ENCODE peak calls at places on chromosomes 3 and 15, in six cellular contexts. J is esophagus muscularis mucosa, F is RWPE1, N is LNCaP clone FGC, K is foreskin fibroblast, Z is GM23338. H is an unnamed sample.

GRCh38 chr15:90859234-90860131 is 8.9 kb upstream of the FURIN start:
- DNase-seq in J (no peak), F (no peak), N (no peak), K (peak; percentile 19), Z (peak; percentile 47), H (no peak)

GRCh38 chr3:98884675-98885371 is 16.7 kb downstream of the DCBLD2 start:
- DNase-seq in J (no peak), F (no peak), N (no peak), K (peak; percentile 54), Z (no peak), H (no peak)

GRCh38 chr3:14548321-14548729 is 8.2 kb upstream of the GRIP2 start:
- DNase-seq in J (no peak), F (peak; percentile 31), N (peak; percentile 14), K (peak; percentile 83), Z (peak; percentile 83), H (peak; percentile 72)

GRCh38 chr3:58962040-58962651 is 87.7 kb downstream of the CFAP20DC start:
- DNase-seq in J (no peak), F (no peak), N (no peak), K (peak; percentile 59), Z (no peak), H (no peak)

GRCh38 chr3:139670196-139670595 is 7.6 kb downstream of the NMNAT3 start:
- DNase-seq in J (no peak), F (no peak), N (no peak), K (no peak), Z (peak; percentile 11), H (no peak)

GRCh38 chr15:88542342-88542733 is 4.1 kb downstream of the DET1 start:
- DNase-seq in J (no peak), F (no peak), N (no peak), K (peak; percentile 45), Z (no peak), H (no peak)

GRCh38 chr3:64267774-64268604 is 42.7 kb upstream of the PRICKLE2 start:
- DNase-seq in J (peak; percentile 93), F (peak; percentile 45), N (no peak), K (peak; percentile 85), Z (peak; percentile 88), H (peak; percentile 63)

GRCh38 chr3:150528359-150528797 is 17.9 kb downstream of the SERP1 start:
- DNase-seq in J (no peak), F (peak; percentile 30), N (no peak), K (peak; percentile 52), Z (no peak), H (no peak)

GRCh38 chr3:128455116-128455515 is 11.6 kb downstream of the DNAJB8 start:
- DNase-seq in J (no peak), F (no peak), N (no peak), K (no peak), Z (no peak), H (no peak)

GRCh38 chr3:127860223-127860622 is 37.9 kb upstream of the MGLL start:
- DNase-seq in J (no peak), F (no peak), N (no peak), K (no peak), Z (peak; percentile 6), H (no peak)

GRCh38 chr3:136819784-136820640 is 1.1 kb downstream of the SLC35G2 start:
- DNase-seq in J (no peak), F (peak; percentile 46), N (no peak), K (peak; percentile 79), Z (peak; percentile 88), H (peak; percentile 65)
- TF ChIP-seq CTCF in J (no peak), F (no peak), N (no peak), K (no peak), Z (no peak), H (no peak)

DNA sequence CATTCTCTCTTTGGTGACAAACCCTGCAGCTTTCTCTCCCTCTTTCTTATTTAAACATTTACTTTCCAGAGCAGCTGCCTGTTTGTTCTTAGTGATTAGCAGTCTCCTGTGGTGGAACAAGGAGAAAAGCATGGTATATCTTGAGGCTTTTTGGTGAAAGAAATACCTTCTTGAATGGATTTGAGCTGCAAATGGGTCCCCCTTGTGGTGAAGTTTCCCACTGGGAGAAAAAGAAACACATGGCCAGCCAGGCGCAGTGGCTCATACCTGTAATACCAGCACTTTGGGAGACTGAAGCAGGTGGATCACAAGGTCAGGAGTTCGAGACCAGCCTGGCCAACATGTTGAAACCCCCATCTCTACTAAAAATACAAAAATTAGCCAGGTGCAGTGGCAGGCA is 48.3 kb upstream of the ACP3 start:
- DNase-seq in J (no peak), F (no peak), N (no peak), K (peak; percentile 69), Z (peak; percentile 84), H (no peak)
- TF ChIP-seq CTCF in J (no peak), F (no peak), N (no peak), K (peak; percentile 50), Z (peak; percentile 65), H (no peak)

GRCh38 chr15:95024388-95024787 is 793.0 kb downstream of the MCTP2 start:
- DNase-seq in J (no peak), F (peak; percentile 5), N (no peak), K (peak; percentile 61), Z (peak; percentile 86), H (no peak)

GRCh38 chr15:95021816-95022215 is 790.5 kb downstream of the MCTP2 start:
- DNase-seq in J (no peak), F (no peak), N (no peak), K (no peak), Z (no peak), H (no peak)

GRCh38 chr15:95025924-95026728 is 794.8 kb downstream of the MCTP2 start:
- DNase-seq in J (no peak), F (peak; percentile 65), N (no peak), K (peak; percentile 80), Z (peak; percentile 79), H (peak; percentile 78)
- TF ChIP-seq CTCF in J (peak; percentile 42), F (peak; percentile 77), N (peak; percentile 41), K (peak; percentile 80), Z (peak; percentile 83), H (peak; percentile 86)

GRCh38 chr3:23926736-23927135 is 9.8 kb downstream of the RPL15 start:
- DNase-seq in J (no peak), F (no peak), N (no peak), K (peak; percentile 50), Z (no peak), H (no peak)
- TF ChIP-seq CTCF in J (no peak), F (no peak), N (no peak), K (no peak), Z (peak; percentile 64), H (no peak)

GRCh38 chr3:194996746-194997145 is 274.2 kb downstream of the XXYLT1 start:
- DNase-seq in J (no peak), F (no peak), N (no peak), K (no peak), Z (no peak), H (no peak)

GRCh38 chr3:194993896-194994295 is 277.1 kb downstream of the XXYLT1 start:
- DNase-seq in J (no peak), F (no peak), N (no peak), K (no peak), Z (no peak), H (no peak)

GRCh38 chr3:194995334-194995733 is 275.6 kb downstream of the XXYLT1 start:
- DNase-seq in J (no peak), F (no peak), N (no peak), K (no peak), Z (no peak), H (no peak)

GRCh38 chr3:194994551-194994981 is 276.4 kb downstream of the XXYLT1 start:
- DNase-seq in J (no peak), F (no peak), N (no peak), K (no peak), Z (no peak), H (no peak)

DNA sequence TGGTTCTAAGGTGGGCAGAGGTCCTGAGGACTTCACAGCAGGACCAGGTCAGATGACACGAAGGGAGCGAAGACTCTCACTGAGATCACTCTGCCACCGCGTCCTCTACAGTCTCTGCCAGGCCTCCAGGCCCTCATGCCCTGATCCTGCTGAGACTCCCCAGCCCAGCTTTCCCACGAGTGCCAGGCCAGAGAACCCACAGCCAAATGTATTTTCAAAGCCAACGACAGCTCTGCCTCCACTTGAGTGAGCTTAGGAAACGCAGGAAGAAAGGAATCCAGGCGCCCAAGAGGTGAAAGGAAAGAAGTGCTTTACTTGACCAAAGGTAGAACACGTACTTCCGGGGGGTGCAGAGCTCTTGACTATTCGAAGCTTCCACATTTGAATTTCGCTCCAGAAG is 275.0 kb downstream of the XXYLT1 start:
- DNase-seq in J (no peak), F (no peak), N (no peak), K (no peak), Z (peak; percentile 15), H (no peak)
- TF ChIP-seq CTCF in J (no peak), F (no peak), N (no peak), K (no peak), Z (no peak), H (no peak)

GRCh38 chr15:55110446-55110845 is 86.3 kb downstream of the RSL24D1 start:
- DNase-seq in J (no peak), F (no peak), N (no peak), K (no peak), Z (peak; percentile 3), H (no peak)

GRCh38 chr15:55108448-55108847 is 88.3 kb downstream of the RSL24D1 start:
- DNase-seq in J (no peak), F (no peak), N (no peak), K (no peak), Z (no peak), H (no peak)

GRCh38 chr15:55106155-55106554 is 90.6 kb downstream of the RSL24D1 start:
- DNase-seq in J (no peak), F (no peak), N (no peak), K (no peak), Z (no peak), H (no peak)

GRCh38 chr15:55108858-55109518 is 87.8 kb downstream of the RSL24D1 start:
- DNase-seq in J (no peak), F (peak; percentile 59), N (peak; percentile 34), K (peak; percentile 45), Z (peak; percentile 77), H (peak; percentile 84)
- TF ChIP-seq CTCF in J (peak; percentile 30), F (peak; percentile 79), N (peak; percentile 85), K (peak; percentile 75), Z (peak; percentile 58), H (peak; percentile 71)